ENCODE peak calls at places on chromosomes 3 and 15, in four cellular contexts. N, R, T and Z are unnamed samples.

GRCh38 chr3:98890960-98891910 is 10.3 kb downstream of the DCBLD2 start:
- DNase-seq in N (peak), R (no peak), T (no peak), Z (no peak)

GRCh38 chr3:56133423-56133822 is 334.8 kb downstream of the ERC2 start:
- DNase-seq in N (peak), R (no peak), T (no peak), Z (no peak)

GRCh38 chr3:72601049-72601448 is 247.2 kb downstream of the SHQ1 start:
- DNase-seq in N (no peak), R (no peak), T (peak), Z (no peak)

GRCh38 chr3:19725000-19725399 is 209.0 kb downstream of the EFHB start:
- DNase-seq in N (no peak), R (no peak), T (no peak), Z (no peak)

GRCh38 chr15:33068531-33068990 is 126.0 kb downstream of the FMN1 start:
- DNase-seq in N (peak), R (peak), T (no peak), Z (peak)

GRCh38 chr15:66946578-66947164 is 118.7 kb upstream of the SMAD3 start:
- DNase-seq in N (peak), R (peak), T (peak), Z (peak)

GRCh38 chr3:170524072-170524471 is 61.8 kb downstream of the SLC7A14 start:
- DNase-seq in N (no peak), R (no peak), T (no peak), Z (peak)

GRCh38 chr15:68319997-68320396 is 42.5 kb downstream of the FEM1B start:
- DNase-seq in N (no peak), R (no peak), T (no peak), Z (no peak)

GRCh38 chr3:108223928-108224327 is 1.7 kb upstream of the IFT57 start:
- DNase-seq in N (peak), R (no peak), T (no peak), Z (no peak)

GRCh38 chr15:97902140-97902780 is 58.2 kb upstream of the ARRDC4 start:
- DNase-seq in N (peak), R (no peak), T (no peak), Z (no peak)

GRCh38 chr15:74327756-74328155 is 39.7 kb downstream of the CYP11A1 start:
- DNase-seq in N (peak), R (no peak), T (no peak), Z (no peak)

GRCh38 chr3:25910997-25911396 is 121.1 kb downstream of the OXSM start:
- DNase-seq in N (peak), R (no peak), T (no peak), Z (no peak)

GRCh38 chr3:196120291-196120951 is 38.5 kb upstream of the TFRC start:
- DNase-seq in N (no peak), R (no peak), T (no peak), Z (no peak)

GRCh38 chr3:183381179-183381578 is 47.2 kb downstream of the MCF2L2 start:
- DNase-seq in N (peak), R (no peak), T (no peak), Z (no peak)

GRCh38 chr15:101490922-101491738 is 1.6 kb upstream of the PCSK6 start:
- DNase-seq in N (no peak), R (no peak), T (no peak), Z (no peak)

GRCh38 chr15:90866161-90866715 is 2.1 kb upstream of the FURIN start:
- DNase-seq in N (no peak), R (no peak), T (no peak), Z (no peak)

GRCh38 chr15:100457201-100457600 is 71.5 kb downstream of the CERS3 start:
- DNase-seq in N (no peak), R (no peak), T (no peak), Z (peak)

GRCh38 chr3:100893108-100893507 is 100.1 kb downstream of the ABI3BP start:
- DNase-seq in N (no peak), R (no peak), T (no peak), Z (no peak)

GRCh38 chr3:41507336-41508062 is 308.2 kb downstream of the CTNNB1 start:
- DNase-seq in N (no peak), R (no peak), T (no peak), Z (no peak)

GRCh38 chr3:47661121-47661752 is 82.6 kb upstream of the CSPG5 start:
- DNase-seq in N (peak), R (peak), T (peak), Z (no peak)

GRCh38 chr3:29185706-29186105 is 95.2 kb upstream of the RBMS3 start:
- DNase-seq in N (no peak), R (no peak), T (no peak), Z (no peak)

GRCh38 chr15:64151727-64152506 is at the start of gene SNX22:
- DNase-seq in N (no peak), R (peak), T (peak), Z (peak)

GRCh38 chr3:196951371-196951770 is 9.0 kb upstream of the NCBP2 start:
- DNase-seq in N (no peak), R (no peak), T (no peak), Z (no peak)

GRCh38 chr3:127770671-127771370 is 51.5 kb downstream of the MGLL start:
- DNase-seq in N (peak), R (no peak), T (no peak), Z (no peak)

GRCh38 chr15:78996876-78997275 is 52.0 kb upstream of the CTSH start:
- DNase-seq in N (peak), R (no peak), T (no peak), Z (no peak)

GRCh38 chr3:115513411-115513800 is 109.9 kb upstream of the GAP43 start:
- DNase-seq in N (no peak), R (no peak), T (no peak), Z (no peak)

GRCh38 chr3:114441386-114441785 is 147.6 kb downstream of the TIGIT start:
- DNase-seq in N (no peak), R (no peak), T (no peak), Z (no peak)

GRCh38 chr15:48861813-48862431 is 16.0 kb upstream of the EID1 start:
- DNase-seq in N (peak), R (peak), T (peak), Z (peak)

GRCh38 chr15:22887157-22887951 is 48.9 kb downstream of the NIPA2 start:
- DNase-seq in N (peak), R (peak), T (peak), Z (peak)

GRCh38 chr15:57541805-57542504 is 49.7 kb upstream of the MYZAP start:
- DNase-seq in N (peak), R (peak), T (peak), Z (peak)

GRCh38 chr3:177942911-177943310 is 593.3 kb upstream of the KCNMB2 start:
- DNase-seq in N (no peak), R (no peak), T (no peak), Z (no peak)

GRCh38 chr3:120275553-120276092 is 9.4 kb downstream of the GPR156 start:
- DNase-seq in N (no peak), R (no peak), T (no peak), Z (peak)

GRCh38 chr3:39406368-39407258 is at the start of gene RPSA:
- DNase-seq in N (peak), R (peak), T (peak), Z (peak)

GRCh38 chr3:50525987-50526386 is 22.6 kb upstream of the CACNA2D2 start:
- DNase-seq in N (peak), R (peak), T (no peak), Z (no peak)

GRCh38 chr3:31534036-31534435 is 1.3 kb downstream of the STT3B start:
- DNase-seq in N (peak), R (peak), T (no peak), Z (peak)